ENCODE peak calls at places on chromosomes 2 and 18, in seven cellular contexts. N, F, R, L, T, I and M are unnamed samples.

GRCh38 chr2:179963626-179964025 is 43.5 kb downstream of the CWC22 start:
- DNase-seq in N (no peak), I (no peak), L (no peak), T (no peak), R (no peak), F (peak; percentile 42), M (no peak)

GRCh38 chr2:151053661-151053990 is 208.0 kb downstream of the RBM43 start:
- DNase-seq in F (peak; percentile 49), T (no peak), L (no peak), I (no peak), R (no peak), N (no peak), M (no peak)

GRCh38 chr2:231287696-231288095 is 89.3 kb downstream of the ARMC9 start:
- DNase-seq in L (no peak), I (no peak), R (no peak), T (no peak), N (no peak), F (no peak), M (no peak)

GRCh38 chr18:23133860-23134779 is 1.2 kb upstream of the CABLES1 start:
- DNase-seq in R (peak; percentile 53), L (peak; percentile 95), N (peak; percentile 90), T (peak; percentile 70), I (peak; percentile 48), F (peak; percentile 83), M (peak; percentile 78)

GRCh38 chr18:70450658-70451253 is 161.9 kb downstream of the SOCS6 start:
- DNase-seq in L (no peak), R (peak; percentile 23), F (peak; percentile 29), T (no peak), I (peak; percentile 47), N (peak; percentile 41), M (no peak)

GRCh38 chr2:134985061-134985460 is 62.2 kb downstream of the MAP3K19 start:
- DNase-seq in L (no peak), T (no peak), F (peak; percentile 15), I (no peak), R (no peak), N (no peak), M (no peak)

GRCh38 chr2:182173944-182174622 is 188.4 kb downstream of the PPP1R1C start:
- DNase-seq in R (no peak), T (no peak), L (no peak), I (no peak), F (no peak), N (no peak), M (no peak)

GRCh38 chr2:98757904-98758421 is 27.0 kb upstream of the MGAT4A start:
- DNase-seq in I (no peak), L (peak; percentile 93), R (peak; percentile 27), T (no peak), F (peak; percentile 98), N (no peak), M (peak; percentile 86)

GRCh38 chr18:77749189-77749588 is 499.5 kb downstream of the GALR1 start:
- DNase-seq in T (no peak), R (no peak), F (peak; percentile 11), L (no peak), I (peak; percentile 53), N (peak; percentile 62), M (no peak)

GRCh38 chr2:224671731-224672130 is 44.4 kb downstream of the CCDC195 start:
- DNase-seq in F (no peak), R (no peak), L (no peak), T (no peak), I (no peak), N (no peak), M (no peak)

GRCh38 chr2:55843096-55843991 is 80.2 kb downstream of the EFEMP1 start:
- DNase-seq in T (peak; percentile 87), I (no peak), N (no peak), F (peak; percentile 94), R (no peak), L (no peak), M (peak; percentile 39)

GRCh38 chr2:172404824-172405223 is 22.6 kb upstream of the ITGA6 start:
- DNase-seq in T (no peak), F (peak; percentile 70), R (no peak), N (no peak), I (no peak), L (no peak), M (no peak)

GRCh38 chr2:10575566-10576300 is 114.0 kb downstream of the NOL10 start:
- DNase-seq in L (no peak), F (peak; percentile 94), I (no peak), T (no peak), N (no peak), R (peak; percentile 22), M (peak; percentile 86)

GRCh38 chr2:169979025-169979424 is 151.8 kb downstream of the UBR3 start:
- DNase-seq in L (no peak), R (no peak), N (no peak), I (no peak), F (no peak), T (no peak), M (no peak)

GRCh38 chr2:218852911-218853667 is 6.5 kb upstream of the WNT6 start:
- DNase-seq in F (peak; percentile 76), T (peak; percentile 82), L (peak; percentile 67), R (peak; percentile 77), I (peak; percentile 74), N (peak; percentile 89), M (no peak)

GRCh38 chr18:12246849-12247808 is 7.0 kb upstream of the CIDEA start:
- DNase-seq in T (peak; percentile 56), R (no peak), F (no peak), I (peak; percentile 63), N (peak; percentile 94), L (no peak), M (no peak)
- TF ChIP-seq CTCF in T (peak; percentile 42), R (peak; percentile 56), F (peak; percentile 34), I (peak; percentile 46), N (peak; percentile 74), L (peak; percentile 49), M (no peak)

DNA sequence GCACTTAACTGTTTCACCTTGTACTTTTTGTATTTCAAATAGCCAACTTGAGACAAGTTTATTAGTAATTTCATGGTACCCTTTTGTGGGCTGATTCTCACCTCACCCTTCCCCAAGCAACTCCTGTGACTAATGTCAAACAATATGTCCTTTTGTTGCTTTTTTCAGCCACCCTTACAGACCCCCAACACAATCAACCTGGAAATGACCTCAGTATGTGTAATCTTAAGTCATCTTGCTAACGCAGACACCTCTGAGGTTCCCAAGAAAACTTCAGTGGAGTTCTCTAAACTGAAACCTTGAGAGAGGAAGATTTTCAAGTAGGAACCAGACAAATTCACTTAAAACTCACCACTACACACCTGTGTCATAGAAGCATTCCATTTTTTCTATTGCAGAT is 69.5 kb downstream of the KYNU start:
- DNase-seq in N (no peak), I (no peak), F (peak; percentile 84), T (no peak), R (no peak), L (no peak), M (no peak)
- H3K9me2 ChIP-seq in N (no peaks in the 10 kb centered on the region), I (no peaks in the 10 kb centered on the region), F (no peaks in the 10 kb centered on the region), T (no peaks in the 10 kb centered on the region), R (no peaks in the 10 kb centered on the region), L (no peaks in the 10 kb centered on the region), M (no peaks in the 10 kb centered on the region)

GRCh38 chr18:36188912-36189311 is 1.6 kb downstream of the MOCOS start:
- DNase-seq in F (no peak), R (no peak), N (peak; percentile 41), T (no peak), I (no peak), L (no peak), M (peak; percentile 56)
- H3K4me3 ChIP-seq in F (peak overlapping the region; percentile 84), R (peak overlapping the region; percentile 77), N (peak overlapping the region; percentile 87), T (no peak overlapping the region), I (no peak overlapping the region), L (no peak overlapping the region), M (peak overlapping the region; percentile 85)

GRCh38 chr2:146734042-146734715 is 1110.7 kb upstream of the ACVR2A start:
- DNase-seq in N (peak; percentile 74), T (peak; percentile 68), F (peak; percentile 84), I (peak; percentile 35), L (peak; percentile 22), R (peak; percentile 60), M (no peak)
- TF ChIP-seq CTCF in N (peak; percentile 80), T (peak; percentile 82), F (peak; percentile 86), I (peak; percentile 73), L (peak; percentile 76), R (peak; percentile 44), M (peak; percentile 72)

GRCh38 chr2:66121946-66122345 is 313.0 kb upstream of the MEIS1 start:
- DNase-seq in T (no peak), I (no peak), L (no peak), F (no peak), R (no peak), N (no peak), M (no peak)

GRCh38 chr2:66127656-66128055 is 307.3 kb upstream of the MEIS1 start:
- DNase-seq in F (no peak), R (no peak), N (peak; percentile 3), T (no peak), L (no peak), I (no peak), M (no peak)

GRCh38 chr2:66122491-66122890 is 312.4 kb upstream of the MEIS1 start:
- DNase-seq in R (no peak), T (no peak), L (no peak), I (no peak), F (no peak), N (no peak), M (no peak)

DNA sequence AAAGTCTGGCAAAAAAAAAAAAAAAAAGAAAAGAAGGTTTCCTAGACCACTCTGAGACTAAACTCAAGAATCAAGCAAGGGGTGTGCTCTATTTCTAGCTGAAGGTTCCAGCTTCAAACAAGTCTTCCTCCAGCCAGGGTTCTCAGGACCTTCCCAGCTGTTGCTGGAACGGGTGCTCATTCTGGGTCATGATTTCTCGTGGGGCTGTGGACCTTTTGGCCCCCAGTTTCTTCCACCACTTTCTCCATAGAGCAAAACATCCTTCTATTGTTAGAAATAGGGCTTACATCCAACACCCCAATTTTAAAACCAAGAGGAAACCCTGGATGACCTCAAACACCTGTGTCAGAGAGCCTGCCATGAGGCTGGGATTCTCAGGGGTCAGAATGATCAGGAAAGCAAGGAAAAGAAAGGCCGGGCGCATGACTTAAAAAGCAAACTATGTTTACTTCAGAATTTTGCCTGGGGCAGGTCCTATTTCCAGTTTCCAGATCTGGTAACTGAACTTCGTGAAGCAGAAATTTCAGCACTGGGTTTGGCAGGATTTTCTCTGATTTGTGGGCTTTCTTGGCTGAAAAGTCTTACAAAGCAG is 307.9 kb upstream of the MEIS1 start:
- DNase-seq in F (no peak), N (no peak), I (no peak), L (no peak), R (no peak), T (no peak), M (no peak)
- H3K9me2 ChIP-seq in F (no peaks in the 10 kb centered on the region), N (peaks cover 19% of the 10 kb centered on the region), I (no peaks in the 10 kb centered on the region), L (no peaks in the 10 kb centered on the region), R (no peaks in the 10 kb centered on the region), T (no peaks in the 10 kb centered on the region), M (no peaks in the 10 kb centered on the region)

GRCh38 chr2:36964496-36965058 is 1.8 kb downstream of the STRN start:
- DNase-seq in F (no peak), L (no peak), R (no peak), I (no peak), T (no peak), N (no peak), M (no peak)
- H3K4me3 ChIP-seq in F (peak overlapping the region; percentile 98), L (peak overlapping the region; percentile 94), R (peak overlapping the region; percentile 100), I (peak overlapping the region; percentile 99), T (no peak overlapping the region), N (peak overlapping the region; percentile 92), M (peak overlapping the region; percentile 83)

GRCh38 chr2:3827673-3828575 is 124.5 kb downstream of the DCDC2C start:
- DNase-seq in T (peak; percentile 42), R (no peak), N (peak; percentile 51), I (peak; percentile 56), L (peak; percentile 34), F (peak; percentile 62), M (no peak)
- TF ChIP-seq CTCF in T (peak; percentile 60), R (peak; percentile 78), N (peak; percentile 66), I (peak; percentile 47), L (peak; percentile 90), F (peak; percentile 85), M (peak; percentile 72)

GRCh38 chr2:241140445-241140840 is 8.8 kb downstream of the PASK start:
- DNase-seq in I (no peak), L (no peak), N (no peak), R (no peak), T (no peak), F (no peak), M (no peak)
- H3K9me2 ChIP-seq in I (no peaks in the 10 kb centered on the region), L (no peaks in the 10 kb centered on the region), N (no peaks in the 10 kb centered on the region), R (no peaks in the 10 kb centered on the region), T (no peaks in the 10 kb centered on the region), F (no peaks in the 10 kb centered on the region), M (no peaks in the 10 kb centered on the region)